ENCODE peak calls at places on chromosomes 11 and 22, in five cellular contexts. B is stimulated activated CD8-positive, alpha-beta memory T cell treated with anti-CD3 and anti-CD28 coated beads, Interleukin-2, amount 100 ng/mL, for 48 hours; R is activated T-cell treated with anti-CD3 and anti-CD28 coated beads for 24 hours; X is activated CD8-positive, alpha-beta memory T cell treated with anti-CD3 and anti-CD28 coated beads, Interleukin-2, amount 50 U/mL, for 48 hours; H is memory B cell. Q is an unnamed sample.

GRCh38 chr11:64359712-64360402 is 895 bp downstream of the RPS6KA4 start:
- DNase-seq in X (no peak), H (no peak), R (no peak), B (no peak), Q (no peak)

GRCh38 chr11:126488591-126489370 is 133.3 kb downstream of the ST3GAL4 start:
- DNase-seq in X (no peak), B (no peak), H (no peak), R (no peak), Q (no peak)

GRCh38 chr22:41696714-41697113 is 2.6 kb upstream of the MEI1 start:
- DNase-seq in X (peak), H (no peak), R (no peak), B (no peak), Q (no peak)

GRCh38 chr22:32548039-32548438 is 73.4 kb downstream of the FBXO7 start:
- DNase-seq in H (no peak), X (no peak), B (no peak), R (no peak), Q (no peak)

GRCh38 chr22:31122532-31123291 is at the start of gene INPP5J:
- DNase-seq in R (no peak), B (no peak), X (no peak), H (no peak), Q (no peak)

GRCh38 chr11:91248199-91248807 is 976.3 kb upstream of the FAT3 start:
- DNase-seq in H (no peak), B (no peak), X (no peak), R (no peak), Q (no peak)

GRCh38 chr22:24190566-24191208 is 9.4 kb downstream of the SUSD2 start:
- DNase-seq in R (no peak), B (no peak), H (no peak), X (no peak), Q (no peak)

GRCh38 chr11:119863811-119864601 is 135.0 kb upstream of the NECTIN1 start:
- DNase-seq in X (no peak), B (no peak), R (no peak), H (no peak), Q (no peak)

GRCh38 chr11:119513806-119514170 is 90.8 kb upstream of the THY1 start:
- DNase-seq in R (no peak), B (no peak), H (no peak), X (no peak), Q (no peak)

GRCh38 chr11:134498326-134499139 is 86.5 kb upstream of the B3GAT1 start:
- DNase-seq in X (no peak), B (no peak), R (no peak), H (no peak), Q (no peak)

GRCh38 chr22:21000215-21000986 is 1.5 kb downstream of the THAP7 start:
- DNase-seq in B (no peak), X (peak), R (no peak), H (no peak), Q (no peak)

GRCh38 chr11:7964873-7965272 is 374 bp downstream of the NLRP10 start:
- DNase-seq in B (no peak), R (no peak), X (no peak), H (no peak), Q (no peak)

GRCh38 chr11:93236741-93237675 is 39.2 kb upstream of the SLC36A4 start:
- DNase-seq in R (no peak), H (peak), B (no peak), X (no peak), Q (no peak)

GRCh38 chr22:20090730-20091240 is 10.7 kb downstream of the DGCR8 start:
- DNase-seq in X (no peak), B (no peak), R (no peak), H (no peak), Q (no peak)

GRCh38 chr11:27215471-27216267 is 147.3 kb downstream of the CCDC34 start:
- DNase-seq in R (no peak), X (no peak), B (no peak), H (no peak), Q (no peak)

GRCh38 chr22:23832226-23833016 is 6.4 kb downstream of the DERL3 start:
- DNase-seq in X (no peak), H (no peak), B (no peak), R (no peak), Q (no peak)

GRCh38 chr22:22421392-22421791 is 87.2 kb downstream of the ZNF280B start:
- DNase-seq in X (no peak), R (no peak), B (no peak), H (no peak), Q (no peak)

GRCh38 chr22:29344137-29344536 is 28.6 kb upstream of the RASL10A start:
- DNase-seq in H (no peak), X (no peak), R (no peak), B (no peak), Q (no peak)

GRCh38 chr11:101128571-101129202 is 926 bp downstream of the PGR start:
- DNase-seq in X (peak), H (no peak), R (no peak), B (no peak), Q (no peak)

Q was measured in GM18507.